ENCODE peak calls at places on chromosomes 1 and 21, in ten cellular contexts. N is body of pancreas; D is ovary; B is SJCRH30; X is A673; W is effector memory CD4-positive, alpha-beta T cell; Y is neuronal stem cell; A is cardiac muscle cell; C is kidney; T is PC-3. K is an unnamed sample.

GRCh38 chr1:210741564-210741963 is 392.4 kb downstream of the KCNH1 start:
- DNase-seq in N (no peak), X (no peak), C (no peak), W (no peak), A (no peak), D (no peak), Y (no peak), B (no peak), T (no peak), K (no peak)

GRCh38 chr1:247111636-247112478 is 7.7 kb upstream of the ZNF669 start:
- DNase-seq in Y (peak; percentile 32), D (peak; percentile 69), A (peak; percentile 77), T (peak; percentile 48), W (no peak), C (peak; percentile 88), N (peak; percentile 68), X (no peak), B (peak; percentile 65), K (peak; percentile 46)

GRCh38 chr1:202143768-202144509 is 598 bp downstream of the ARL8A start:
- DNase-seq in W (peak; percentile 16), C (peak; percentile 86), X (peak; percentile 54), A (peak; percentile 44), B (no peak), Y (no peak), T (no peak), N (peak; percentile 44), D (no peak), K (peak; percentile 40)

GRCh38 chr21:41711416-41712023 is 55.3 kb downstream of the RIPK4 start:
- DNase-seq in Y (no peak), W (no peak), T (no peak), C (peak; percentile 49), N (no peak), D (no peak), B (no peak), A (no peak), X (no peak), K (no peak)

GRCh38 chr1:48084826-48085225 is 87.6 kb upstream of the TRABD2B start:
- DNase-seq in Y (no peak), D (no peak), W (no peak), N (no peak), B (no peak), A (no peak), C (no peak), T (no peak), X (no peak), K (no peak)

GRCh38 chr1:17200246-17200645 is 4.7 kb upstream of the PADI1 start:
- DNase-seq in Y (no peak), W (no peak), N (no peak), T (no peak), X (no peak), B (no peak), A (no peak), C (no peak), D (no peak), K (no peak)

GRCh38 chr1:100616121-100616621 is 78.2 kb downstream of the GPR88 start:
- DNase-seq in Y (no peak), W (no peak), N (no peak), T (no peak), X (no peak), A (no peak), B (no peak), D (no peak), C (no peak), K (no peak)

GRCh38 chr1:19799233-19799876 is 361 bp downstream of the TMCO4 start:
- DNase-seq in X (peak; percentile 41), C (peak; percentile 90), W (peak; percentile 41), D (peak; percentile 60), A (peak; percentile 32), Y (no peak), T (peak; percentile 49), B (no peak), N (peak; percentile 80), K (peak; percentile 68)

GRCh38 chr1:36481091-36481490 is 1.6 kb downstream of the CSF3R start:
- DNase-seq in B (no peak), A (no peak), N (no peak), X (no peak), D (no peak), W (no peak), Y (no peak), T (no peak), C (no peak), K (no peak)

GRCh38 chr1:53379662-53380002 is 51.8 kb upstream of the LRP8 start:
- DNase-seq in Y (no peak), X (no peak), A (no peak), N (no peak), T (no peak), B (no peak), C (peak; percentile 12), W (no peak), D (no peak), K (no peak)

GRCh38 chr1:177142791-177143382 is 21.6 kb downstream of the ASTN1 start:
- DNase-seq in X (no peak), T (no peak), Y (no peak), D (no peak), A (no peak), B (no peak), N (no peak), W (no peak), C (no peak), K (no peak)

GRCh38 chr1:192485692-192486436 is 89.7 kb upstream of the RGS1 start:
- DNase-seq in A (no peak), N (peak; percentile 94), C (peak; percentile 62), T (peak; percentile 85), Y (no peak), B (no peak), D (peak; percentile 69), W (no peak), X (peak; percentile 39), K (peak; percentile 83)

GRCh38 chr1:207888647-207889046 is 22.3 kb downstream of the CD34 start:
- DNase-seq in W (no peak), D (no peak), C (no peak), Y (no peak), T (no peak), X (no peak), N (peak; percentile 32), A (no peak), B (peak; percentile 64), K (no peak)

GRCh38 chr1:110756506-110756905 is 81.8 kb upstream of the KCNA3 start:
- DNase-seq in X (peak; percentile 25), Y (no peak), D (no peak), B (peak; percentile 17), A (no peak), C (no peak), T (no peak), W (no peak), N (no peak), K (no peak)

GRCh38 chr1:228317411-228317828 is 89.2 kb downstream of the TRIM11 start:
- DNase-seq in W (no peak), X (no peak), N (no peak), C (peak; percentile 64), B (no peak), Y (no peak), A (no peak), T (no peak), D (no peak), K (no peak)

GRCh38 chr1:217881131-217881543 is 250.0 kb downstream of the SPATA17 start:
- DNase-seq in Y (no peak), C (no peak), T (peak; percentile 33), X (no peak), A (no peak), B (no peak), N (no peak), D (no peak), W (no peak), K (no peak)

GRCh38 chr1:19260211-19261138 is 8.9 kb downstream of the MRTO4 start:
- DNase-seq in W (no peak), T (peak; percentile 26), D (no peak), A (no peak), X (no peak), B (peak; percentile 89), C (no peak), N (peak; percentile 29), Y (no peak), K (no peak)

GRCh38 chr1:211281322-211282022 is 22.3 kb downstream of the RCOR3 start:
- DNase-seq in X (no peak), Y (no peak), D (no peak), B (no peak), W (no peak), A (no peak), T (no peak), N (no peak), C (no peak), K (no peak)

DNA sequence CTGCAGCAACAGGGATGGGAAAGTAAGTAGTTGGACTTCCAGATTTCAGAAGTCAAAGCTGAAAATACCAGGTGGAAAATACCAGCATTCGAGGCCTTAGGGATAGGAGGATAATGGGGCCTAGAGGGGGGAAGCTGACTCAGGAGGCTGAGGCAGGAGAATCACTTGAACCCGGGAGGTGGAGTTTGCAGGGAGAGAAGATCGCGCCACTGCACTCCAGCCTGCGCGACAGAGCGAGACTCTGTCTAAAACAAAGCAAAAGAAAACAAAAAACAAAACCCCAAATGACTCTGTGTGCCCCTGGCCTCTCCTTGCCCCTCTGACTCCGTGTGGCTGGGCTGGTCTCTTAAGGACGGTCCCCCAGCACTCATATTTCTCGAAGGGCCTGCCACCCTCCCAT is 3.4 kb downstream of the SH2D2A start:
- DNase-seq in C (no peak), D (no peak), W (no peak), X (no peak), T (no peak), Y (no peak), B (no peak), A (no peak), N (no peak), K (no peak)
- H3K27ac ChIP-seq in C (no peak overlapping the region), D (no peak overlapping the region), W (peak overlapping the region; percentile 99), X (peak overlapping the region; percentile 20), T (peak overlapping the region; percentile 83), Y (no peak overlapping the region), B (no peak overlapping the region), A (no peak overlapping the region), N (no peak overlapping the region), K (no peak overlapping the region)

DNA sequence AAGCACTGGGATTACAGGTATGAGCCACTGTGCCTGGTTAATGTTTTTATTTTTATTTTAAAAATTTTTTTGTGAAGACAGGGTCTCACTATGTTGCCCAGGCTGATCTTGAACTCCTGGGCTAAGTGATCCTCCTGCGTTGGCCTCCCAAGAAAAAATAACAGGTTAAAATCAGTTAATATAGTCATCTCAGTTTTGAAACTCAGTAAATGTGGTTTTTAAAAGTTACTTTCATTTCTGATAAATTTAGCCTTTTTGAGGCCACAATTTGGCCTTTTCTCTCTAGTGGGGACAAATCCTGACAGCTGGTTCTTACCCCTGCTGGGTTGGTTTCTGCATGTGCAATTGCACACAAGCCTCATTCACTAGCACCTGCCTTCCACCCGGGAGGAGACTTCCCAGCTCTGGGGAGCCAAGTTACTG is 13.3 kb downstream of the PMF1 start:
- DNase-seq in W (no peak), B (no peak), D (no peak), X (no peak), N (no peak), A (no peak), Y (no peak), T (no peak), C (no peak), K (no peak)
- H3K4me1 ChIP-seq in W (peaks cover 5% of the 10 kb centered on the region), B (no peaks in the 10 kb centered on the region), D (no peaks in the 10 kb centered on the region), X (no peaks in the 10 kb centered on the region), N (peaks cover 7% of the 10 kb centered on the region), A (no peaks in the 10 kb centered on the region), Y (no peaks in the 10 kb centered on the region), T (peaks cover 12% of the 10 kb centered on the region), C (no peaks in the 10 kb centered on the region), K (no peaks in the 10 kb centered on the region)

GRCh38 chr1:220786057-220786336 is 716 bp upstream of the MTARC1 start:
- DNase-seq in Y (no peak), B (no peak), X (no peak), D (no peak), C (no peak), W (no peak), A (no peak), N (peak; percentile 40), T (no peak), K (peak; percentile 41)
- H3K27ac ChIP-seq in Y (no peak overlapping the region), B (peak overlapping the region; percentile 27), X (no peak overlapping the region), D (no peak overlapping the region), C (no peak overlapping the region), W (no peak overlapping the region), A (peak overlapping the region; percentile 66), N (peak overlapping the region; percentile 85), T (peak overlapping the region; percentile 90), K (peak overlapping the region; percentile 49)

GRCh38 chr1:203175237-203176181 is at the start of gene MYBPH:
- DNase-seq in Y (no peak), W (no peak), X (no peak), D (no peak), B (no peak), C (peak; percentile 66), A (no peak), T (no peak), N (peak; percentile 54), K (no peak)
- H3K4me1 ChIP-seq in Y (peaks cover 17% of the 10 kb centered on the region), W (no peaks in the 10 kb centered on the region), X (peaks cover 5% of the 10 kb centered on the region), D (peaks cover 2% of the 10 kb centered on the region), B (peaks cover 75% of the 10 kb centered on the region), C (peaks cover 4% of the 10 kb centered on the region), A (peaks cover 21% of the 10 kb centered on the region), T (peaks cover 13% of the 10 kb centered on the region), N (peaks cover 26% of the 10 kb centered on the region), K (peaks cover 14% of the 10 kb centered on the region)

K was measured in adrenal gland.